ENCODE peak calls at places on chromosomes 6 and 20, in six cellular contexts. F is K562, C is WTC11, Y is HepG2, H is HEK293T, G is HCT116. N is an unnamed sample.

GRCh38 chr20:19056909-19057308 is 155.5 kb upstream of the SLC24A3 start:
- DNase-seq in Y (no peak), H (no peak), C (peak; percentile 25), G (no peak), F (no peak), N (no peak)

GRCh38 chr20:48006036-48006833 is 221.0 kb upstream of the SULF2 start:
- DNase-seq in Y (no peak), C (no peak), F (no peak), H (no peak), G (no peak), N (peak; percentile 56)

GRCh38 chr20:9179193-9179802 is 110.4 kb downstream of the PLCB4 start:
- DNase-seq in Y (no peak), G (no peak), C (no peak), H (no peak), F (no peak), N (no peak)

GRCh38 chr20:23245553-23246128 is 105.0 kb upstream of the NXT1 start:
- DNase-seq in F (peak; percentile 63), H (peak; percentile 51), Y (peak; percentile 52), G (no peak), C (peak; percentile 68), N (peak; percentile 48)

GRCh38 chr6:127834136-127834535 is 66.7 kb downstream of the THEMIS start:
- DNase-seq in F (no peak), Y (peak; percentile 45), G (no peak), H (no peak), C (no peak), N (no peak)

GRCh38 chr6:69861986-69862385 is 4.4 kb upstream of the COL19A1 start:
- DNase-seq in Y (no peak), G (no peak), H (no peak), C (no peak), F (no peak), N (no peak)

GRCh38 chr20:58714340-58714922 is 21.8 kb downstream of the NPEPL1 start:
- DNase-seq in F (no peak), Y (no peak), C (peak; percentile 9), H (no peak), G (no peak), N (no peak)

GRCh38 chr20:44640522-44640921 is 11.0 kb downstream of the ADA start:
- DNase-seq in H (no peak), F (no peak), Y (no peak), G (no peak), C (no peak), N (no peak)

GRCh38 chr6:40541556-40542174 is 45.5 kb downstream of the LRFN2 start:
- DNase-seq in F (no peak), H (no peak), G (no peak), C (no peak), Y (no peak), N (no peak)

GRCh38 chr20:3447321-3447720 is 23.5 kb upstream of the ATRN start:
- DNase-seq in H (no peak), G (no peak), Y (no peak), C (no peak), F (peak; percentile 21), N (no peak)

GRCh38 chr6:35305117-35305516 is 7.5 kb downstream of the DEF6 start:
- DNase-seq in C (no peak), H (no peak), G (no peak), Y (no peak), F (no peak), N (no peak)

GRCh38 chr20:56630086-56630493 is 984 bp downstream of the TFAP2C start:
- DNase-seq in F (peak; percentile 39), G (peak; percentile 54), H (peak; percentile 87), Y (no peak), C (peak; percentile 85), N (no peak)

GRCh38 chr6:139472341-139473038 is 98.0 kb upstream of the CITED2 start:
- DNase-seq in G (no peak), Y (no peak), H (no peak), F (no peak), C (no peak), N (no peak)

GRCh38 chr6:137846772-137847313 is 20.2 kb upstream of the TNFAIP3 start:
- DNase-seq in G (no peak), F (peak; percentile 18), C (no peak), H (no peak), Y (no peak), N (no peak)

GRCh38 chr20:59848182-59848581 is 85.3 kb downstream of the SYCP2 start:
- DNase-seq in G (no peak), C (no peak), H (no peak), F (no peak), Y (no peak), N (no peak)

GRCh38 chr6:11769816-11770545 is 8.6 kb downstream of the ADTRP start:
- DNase-seq in F (peak; percentile 41), C (peak; percentile 60), G (no peak), H (no peak), Y (no peak), N (no peak)

GRCh38 chr6:44999066-44999465 is 329.1 kb upstream of the RUNX2 start:
- DNase-seq in G (no peak), F (no peak), Y (no peak), C (no peak), H (no peak), N (peak; percentile 20)

GRCh38 chr6:111278738-111279137 is 191.4 kb downstream of the SLC16A10 start:
- DNase-seq in F (no peak), Y (no peak), H (no peak), C (no peak), G (no peak), N (no peak)

GRCh38 chr6:10184408-10185187 is 230.3 kb downstream of the TFAP2A start:
- DNase-seq in F (no peak), Y (no peak), C (no peak), H (no peak), G (no peak), N (no peak)

GRCh38 chr20:63977392-63978276 is 1.8 kb downstream of the SAMD10 start:
- DNase-seq in H (no peak), F (peak; percentile 58), G (no peak), Y (peak; percentile 87), C (no peak), N (no peak)

GRCh38 chr6:2149370-2150006 is 95.9 kb downstream of the GMDS start:
- DNase-seq in C (no peak), Y (no peak), H (no peak), F (no peak), G (no peak), N (no peak)

GRCh38 chr6:154872605-154873004 is 122.5 kb upstream of the TIAM2 start:
- DNase-seq in H (no peak), C (peak; percentile 25), F (no peak), Y (no peak), G (no peak), N (no peak)

GRCh38 chr20:461254-462198 is 807 bp downstream of the TBC1D20 start:
- DNase-seq in C (peak; percentile 58), F (no peak), G (no peak), Y (no peak), H (peak; percentile 50), N (no peak)

GRCh38 chr20:10670521-10671220 is 3.1 kb downstream of the JAG1 start:
- DNase-seq in H (no peak), F (no peak), G (no peak), C (no peak), Y (peak; percentile 47), N (peak; percentile 82)

GRCh38 chr6:147390909-147391536 is 117.5 kb upstream of the SAMD5 start:
- DNase-seq in H (peak; percentile 23), G (peak; percentile 21), C (no peak), F (peak; percentile 24), Y (peak; percentile 27), N (no peak)

GRCh38 chr20:2387180-2387577 is 6.5 kb downstream of the TGM6 start:
- DNase-seq in C (peak; percentile 73), G (peak; percentile 39), H (peak; percentile 62), Y (peak; percentile 48), F (peak; percentile 63), N (peak; percentile 21)

GRCh38 chr6:130377911-130378310 is 12.1 kb downstream of the TMEM200A start:
- DNase-seq in C (no peak), F (no peak), H (no peak), Y (no peak), G (no peak), N (no peak)

GRCh38 chr20:2059411-2059810 is 42.2 kb upstream of the STK35 start:
- DNase-seq in F (no peak), Y (no peak), C (no peak), G (no peak), H (no peak), N (no peak)

DNA sequence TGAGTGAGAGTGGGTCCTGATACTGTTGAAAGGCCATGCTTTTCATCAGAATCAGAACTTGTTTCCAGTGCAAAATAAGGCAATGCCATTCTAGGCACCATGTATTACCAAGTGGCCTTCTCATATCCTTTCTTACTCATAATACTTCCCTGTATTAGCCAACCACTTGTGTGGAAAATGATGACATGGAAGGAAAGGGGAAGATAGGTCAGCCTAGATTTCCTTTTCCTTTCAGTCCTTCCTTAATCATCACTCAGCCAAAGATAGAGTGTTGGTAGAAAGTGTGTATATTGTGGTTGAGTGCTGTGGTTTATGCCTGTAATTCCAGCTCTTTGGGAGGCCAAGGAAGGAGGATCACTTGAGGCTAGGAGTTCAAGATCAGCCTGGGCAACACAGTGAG is 158.6 kb upstream of the PREP start:
- DNase-seq in G (no peak), C (no peak), Y (no peak), H (no peak), F (no peak), N (no peak)
- TF ChIP-seq SP1 in G (no peak), C (no peak), Y (no peak), H (no peak), F (no peak), N (no peak)

DNA sequence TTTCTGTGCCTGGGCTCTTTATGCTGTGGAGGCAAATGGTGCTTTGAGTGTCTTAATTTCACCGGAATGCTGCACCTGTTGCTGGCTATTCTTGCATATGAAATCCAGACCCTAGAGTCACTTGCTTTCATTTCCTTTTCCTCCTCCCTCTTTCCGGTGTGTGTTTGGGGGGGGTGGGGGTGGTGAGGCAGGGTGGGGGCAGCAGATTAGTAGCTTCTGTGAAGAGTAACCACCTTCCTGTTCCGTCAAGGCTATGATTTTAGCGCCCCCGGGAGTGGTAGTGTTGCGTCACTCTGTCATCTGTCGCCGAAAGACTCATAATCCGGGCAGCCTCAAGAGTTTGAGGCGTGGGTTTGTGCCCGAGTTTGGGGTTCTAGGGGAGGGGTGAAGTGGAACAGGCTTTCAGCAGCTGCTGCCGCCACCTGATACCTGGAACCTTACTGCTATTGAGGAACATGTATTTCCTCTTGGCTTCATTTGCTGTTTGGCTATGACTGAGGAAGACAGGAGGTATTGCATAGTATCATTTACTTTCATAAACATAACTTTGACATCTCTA is 49.1 kb downstream of the UTRN start:
- DNase-seq in G (no peak), Y (no peak), F (no peak), C (no peak), H (no peak), N (no peak)
- TF ChIP-seq SP1 in G (no peak), Y (no peak), F (no peak), C (no peak), H (no peak), N (no peak)

DNA sequence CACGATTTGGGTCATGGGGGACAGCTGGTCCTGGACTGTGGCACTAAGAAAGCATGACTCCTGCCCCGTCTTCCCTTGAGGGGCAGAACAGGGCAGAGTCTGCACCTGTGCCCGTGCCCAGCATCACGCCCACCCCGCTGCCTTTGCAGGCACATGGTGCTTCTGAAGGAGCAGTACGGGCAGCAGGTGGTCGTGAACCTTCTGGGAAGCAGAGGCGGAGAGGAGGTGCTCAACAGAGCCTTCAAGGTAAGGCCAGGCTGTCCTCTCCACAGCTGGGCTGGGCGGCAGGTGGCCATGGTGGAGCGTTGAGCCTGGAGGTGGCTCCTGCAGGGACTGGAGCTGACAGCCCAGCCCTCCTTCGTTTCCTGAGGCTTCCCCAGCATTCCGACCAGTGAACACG is 77.4 kb downstream of the SYNJ2 start:
- DNase-seq in F (no peak), C (no peak), Y (no peak), G (no peak), H (no peak), N (no peak)
- TF ChIP-seq SP1 in F (no peak), C (no peak), Y (no peak), G (no peak), H (no peak), N (no peak)

GRCh38 chr6:167341038-167341613 is 16.2 kb downstream of the TTLL2 start:
- DNase-seq in C (no peak), G (no peak), Y (no peak), F (no peak), H (no peak), N (no peak)
- TF ChIP-seq SP1 in C (no peak), G (no peak), Y (no peak), F (no peak), H (no peak), N (no peak)